ENCODE peak calls at places on chromosomes 4 and X, in five cellular contexts. One of them, this sample, is unnamed.

GRCh38 chr4:171118091-171118490 is 695.1 kb upstream of the GALNTL6 start:
- DNase-seq in stomach: no peak
- DNase-seq in upper lobe of left lung: no peak
- DNase-seq in hypothalamus: no peak
- DNase-seq in HuH-7: no peak
- DNase-seq in this sample: no peak

GRCh38 chr4:121238461-121238860 is 74.3 kb upstream of the TNIP3 start:
- DNase-seq in stomach: no peak
- DNase-seq in upper lobe of left lung: no peak
- DNase-seq in hypothalamus: no peak
- DNase-seq in HuH-7: no peak
- DNase-seq in this sample: no peak

GRCh38 chr4:42965326-42965725 is 72.8 kb downstream of the GRXCR1 start:
- DNase-seq in stomach: no peak
- DNase-seq in upper lobe of left lung: no peak
- DNase-seq in hypothalamus: no peak
- DNase-seq in HuH-7: no peak
- DNase-seq in this sample: no peak

GRCh38 chr4:79050521-79050880 is 111.3 kb upstream of the PAQR3 start:
- DNase-seq in stomach: no peak
- DNase-seq in upper lobe of left lung: no peak
- DNase-seq in hypothalamus: no peak
- DNase-seq in HuH-7: no peak
- DNase-seq in this sample: peak

GRCh38 chrX:72180539-72180938 is 1.0 kb upstream of the PIN4 start:
- DNase-seq in stomach: no peak
- DNase-seq in upper lobe of left lung: no peak
- DNase-seq in hypothalamus: no peak
- DNase-seq in HuH-7: no peak
- DNase-seq in this sample: no peak

GRCh38 chrX:25112156-25112555 is 96.4 kb upstream of the ARX start:
- DNase-seq in stomach: no peak
- DNase-seq in upper lobe of left lung: no peak
- DNase-seq in hypothalamus: no peak
- DNase-seq in HuH-7: no peak
- DNase-seq in this sample: no peak

GRCh38 chrX:15241258-15241657 is 28.6 kb downstream of the ASB9 start:
- DNase-seq in stomach: no peak
- DNase-seq in upper lobe of left lung: no peak
- DNase-seq in hypothalamus: no peak
- DNase-seq in HuH-7: peak
- DNase-seq in this sample: no peak

GRCh38 chrX:30892591-30892990 is 3.5 kb upstream of the TAB3 start:
- DNase-seq in stomach: no peak
- DNase-seq in upper lobe of left lung: peak
- DNase-seq in hypothalamus: no peak
- DNase-seq in HuH-7: no peak
- DNase-seq in this sample: no peak

GRCh38 chrX:47581731-47582647 is at the start of gene TIMP1:
- DNase-seq in stomach: peak
- DNase-seq in upper lobe of left lung: peak
- DNase-seq in hypothalamus: peak
- DNase-seq in HuH-7: no peak
- DNase-seq in this sample: peak

GRCh38 chr4:150302553-150302952 is 224.3 kb downstream of the DCLK2 start:
- DNase-seq in stomach: no peak
- DNase-seq in upper lobe of left lung: no peak
- DNase-seq in hypothalamus: no peak
- DNase-seq in HuH-7: peak
- DNase-seq in this sample: no peak

GRCh38 chr4:53579826-53580225 is 11.5 kb downstream of the LNX1 start:
- DNase-seq in stomach: no peak
- DNase-seq in upper lobe of left lung: no peak
- DNase-seq in hypothalamus: no peak
- DNase-seq in HuH-7: no peak
- DNase-seq in this sample: no peak

GRCh38 chr4:127709456-127709855 is 20.7 kb upstream of the SLC25A31 start:
- DNase-seq in stomach: no peak
- DNase-seq in upper lobe of left lung: no peak
- DNase-seq in hypothalamus: no peak
- DNase-seq in HuH-7: no peak
- DNase-seq in this sample: no peak

GRCh38 chrX:66751136-66751782 is 112.4 kb upstream of the EDA2R start:
- DNase-seq in stomach: no peak
- DNase-seq in upper lobe of left lung: no peak
- DNase-seq in hypothalamus: no peak
- DNase-seq in HuH-7: no peak
- DNase-seq in this sample: no peak

GRCh38 chr4:162163892-162164759 is at the start of gene FSTL5:
- DNase-seq in stomach: peak
- DNase-seq in upper lobe of left lung: peak
- DNase-seq in hypothalamus: peak
- DNase-seq in HuH-7: no peak
- DNase-seq in this sample: peak

GRCh38 chr4:111492501-111492900 is 652.8 kb upstream of the FAM241A start:
- DNase-seq in stomach: no peak
- DNase-seq in upper lobe of left lung: no peak
- DNase-seq in hypothalamus: no peak
- DNase-seq in HuH-7: no peak
- DNase-seq in this sample: no peak

GRCh38 chr4:7630559-7631287 is 196.0 kb upstream of the PSAPL1 start:
- DNase-seq in stomach: no peak
- DNase-seq in upper lobe of left lung: no peak
- DNase-seq in hypothalamus: no peak
- DNase-seq in HuH-7: no peak
- DNase-seq in this sample: no peak

GRCh38 chr4:139988863-139989765 is 164.9 kb downstream of the MAML3 start:
- DNase-seq in stomach: peak
- DNase-seq in upper lobe of left lung: peak
- DNase-seq in hypothalamus: no peak
- DNase-seq in HuH-7: no peak
- DNase-seq in this sample: no peak

GRCh38 chr4:140884431-140885058 is 128.4 kb upstream of the TBC1D9 start:
- DNase-seq in stomach: peak
- DNase-seq in upper lobe of left lung: peak
- DNase-seq in hypothalamus: no peak
- DNase-seq in HuH-7: peak
- DNase-seq in this sample: peak

GRCh38 chr4:47713156-47713834 is 124.6 kb downstream of the CORIN start:
- DNase-seq in stomach: no peak
- DNase-seq in upper lobe of left lung: no peak
- DNase-seq in hypothalamus: no peak
- DNase-seq in HuH-7: no peak
- DNase-seq in this sample: no peak

GRCh38 chr4:173573286-173573685 is 43.3 kb upstream of the HAND2 start:
- DNase-seq in stomach: no peak
- DNase-seq in upper lobe of left lung: no peak
- DNase-seq in hypothalamus: no peak
- DNase-seq in HuH-7: no peak
- DNase-seq in this sample: no peak

GRCh38 chr4:55868691-55869090 is 15.2 kb downstream of the EXOC1 start:
- DNase-seq in stomach: no peak
- DNase-seq in upper lobe of left lung: no peak
- DNase-seq in hypothalamus: no peak
- DNase-seq in HuH-7: no peak
- DNase-seq in this sample: no peak

GRCh38 chrX:10106801-10107200 is 50.0 kb upstream of the CLCN4 start:
- DNase-seq in stomach: no peak
- DNase-seq in upper lobe of left lung: no peak
- DNase-seq in hypothalamus: no peak
- DNase-seq in HuH-7: no peak
- DNase-seq in this sample: no peak

GRCh38 chr4:1022739-1023066 is 11.3 kb downstream of the FGFRL1 start:
- DNase-seq in stomach: peak
- DNase-seq in upper lobe of left lung: no peak
- DNase-seq in hypothalamus: no peak
- DNase-seq in HuH-7: no peak
- DNase-seq in this sample: peak

This sample was measured in colonic mucosa.